ENCODE peak calls at places on chromosomes 13 and 19, in five cellular contexts. M is effector memory CD4-positive, alpha-beta T cell; W is sigmoid colon; F is ascending aorta; L is mesendoderm. S is an unnamed sample.

GRCh38 chr19:45462174-45462573 is 5.6 kb upstream of the FOSB start:
- DNase-seq in W (no peak), F (no peak), M (no peak), L (no peak), S (no peak)

GRCh38 chr19:47539747-47540311 is 25.0 kb upstream of the NAPA start:
- DNase-seq in M (peak; percentile 22), F (no peak), W (no peak), L (no peak), S (peak; percentile 19)

GRCh38 chr19:39342647-39343305 is 555 bp downstream of the SAMD4B start:
- DNase-seq in M (no peak), L (peak; percentile 48), W (peak; percentile 73), F (peak; percentile 67), S (peak; percentile 26)

GRCh38 chr19:43105496-43105895 is 23.0 kb upstream of the PSG2 start:
- DNase-seq in W (no peak), L (no peak), F (no peak), M (no peak), S (no peak)

GRCh38 chr13:51825681-51826254 is 19.2 kb downstream of the TMEM272 start:
- DNase-seq in F (no peak), L (no peak), M (no peak), W (no peak), S (no peak)

GRCh38 chr19:38319421-38320258 is at the start of gene KCNK6:
- DNase-seq in L (peak; percentile 34), W (no peak), M (peak; percentile 25), F (no peak), S (peak; percentile 18)

GRCh38 chr13:90622547-90622946 is 724.9 kb upstream of the MIR17HG start:
- DNase-seq in F (no peak), M (no peak), L (no peak), W (no peak), S (no peak)

GRCh38 chr19:19997656-19998268 is 41.5 kb downstream of the ZNF682 start:
- DNase-seq in M (no peak), L (peak; percentile 62), F (no peak), W (no peak), S (peak; percentile 2)

GRCh38 chr13:20127263-20127562 is 33.6 kb downstream of the GJA3 start:
- DNase-seq in F (no peak), M (no peak), L (peak; percentile 49), W (no peak), S (no peak)

GRCh38 chr13:106277483-106278154 is 257.8 kb downstream of the EFNB2 start:
- DNase-seq in W (no peak), L (peak; percentile 7), F (no peak), M (no peak), S (no peak)

GRCh38 chr13:29567411-29567810 is 28.1 kb downstream of the SLC7A1 start:
- DNase-seq in L (no peak), F (no peak), W (no peak), M (no peak), S (no peak)

GRCh38 chr19:45171211-45171623 is 6.8 kb downstream of the TRAPPC6A start:
- DNase-seq in M (peak; percentile 42), F (no peak), L (no peak), W (no peak), S (no peak)

GRCh38 chr19:33668968-33669367 is 47.2 kb downstream of the CHST8 start:
- DNase-seq in M (no peak), L (no peak), F (peak; percentile 33), W (no peak), S (no peak)

GRCh38 chr13:109156181-109156935 is 526.9 kb downstream of the MYO16 start:
- DNase-seq in M (no peak), W (no peak), L (peak; percentile 55), F (peak; percentile 81), S (no peak)

GRCh38 chr19:38724380-38724854 is 19.9 kb downstream of the CAPN12 start:
- DNase-seq in M (no peak), L (no peak), W (no peak), F (no peak), S (no peak)

GRCh38 chr13:95603887-95604533 is 40.5 kb downstream of the DZIP1 start:
- DNase-seq in W (no peak), M (no peak), L (no peak), F (no peak), S (no peak)

GRCh38 chr13:73767191-73767741 is 366.9 kb downstream of the KLF12 start:
- DNase-seq in W (no peak), M (no peak), L (peak; percentile 66), F (no peak), S (no peak)

GRCh38 chr13:44312898-44313551 is 60.6 kb upstream of the SERP2 start:
- DNase-seq in L (no peak), M (no peak), F (peak; percentile 52), W (no peak), S (no peak)

GRCh38 chr19:36686365-36687213 is 823 bp upstream of the ZNF567 start:
- DNase-seq in L (peak; percentile 10), M (no peak), F (no peak), W (no peak), S (no peak)

GRCh38 chr13:51282322-51282721 is 57.2 kb upstream of the SERPINE3 start:
- DNase-seq in W (peak; percentile 46), M (no peak), F (peak; percentile 16), L (no peak), S (no peak)

GRCh38 chr13:64369121-64369520 is 2861.0 kb downstream of the PCDH9 start:
- DNase-seq in F (no peak), M (no peak), L (no peak), W (no peak), S (no peak)

GRCh38 chr19:3366761-3367571 is 583 bp downstream of the NFIC start:
- DNase-seq in W (peak; percentile 86), M (no peak), L (peak; percentile 37), F (no peak), S (no peak)
- H3K27me3 ChIP-seq in W (no peaks in the 10 kb centered on the region), M (no peaks in the 10 kb centered on the region), L (peaks cover 83% of the 10 kb centered on the region), F (no peaks in the 10 kb centered on the region), S (no peaks in the 10 kb centered on the region)

DNA sequence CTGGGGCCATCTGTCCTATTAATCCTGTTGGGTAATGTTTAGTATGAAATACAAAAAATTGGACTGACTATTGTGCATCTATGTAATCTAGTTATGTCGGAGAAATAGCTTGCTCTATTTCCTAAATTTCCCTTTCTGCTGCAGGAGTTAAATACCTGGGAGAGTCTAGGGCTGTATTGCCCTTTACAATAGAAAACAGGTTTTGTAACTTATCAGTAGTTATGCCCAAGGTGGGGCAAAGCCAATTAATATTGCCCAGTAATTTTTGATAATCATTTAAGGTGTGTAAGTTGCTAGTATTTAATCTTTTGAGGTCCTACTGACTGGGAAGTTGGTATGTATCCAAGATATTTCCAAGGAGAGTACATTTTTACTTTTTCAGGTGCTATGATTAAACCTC is 838.1 kb downstream of the DACH1 start:
- DNase-seq in W (no peak), F (no peak), M (no peak), L (no peak), S (no peak)
- H3K27me3 ChIP-seq in W (no peaks in the 10 kb centered on the region), F (no peaks in the 10 kb centered on the region), M (no peaks in the 10 kb centered on the region), L (no peaks in the 10 kb centered on the region), S (no peaks in the 10 kb centered on the region)

GRCh38 chr13:84303035-84303434 is 420.8 kb upstream of the SLITRK1 start:
- DNase-seq in F (no peak), M (no peak), W (no peak), L (no peak), S (no peak)

GRCh38 chr13:84296386-84296785 is 414.1 kb upstream of the SLITRK1 start:
- DNase-seq in L (peak; percentile 96), W (no peak), M (no peak), F (no peak), S (no peak)

DNA sequence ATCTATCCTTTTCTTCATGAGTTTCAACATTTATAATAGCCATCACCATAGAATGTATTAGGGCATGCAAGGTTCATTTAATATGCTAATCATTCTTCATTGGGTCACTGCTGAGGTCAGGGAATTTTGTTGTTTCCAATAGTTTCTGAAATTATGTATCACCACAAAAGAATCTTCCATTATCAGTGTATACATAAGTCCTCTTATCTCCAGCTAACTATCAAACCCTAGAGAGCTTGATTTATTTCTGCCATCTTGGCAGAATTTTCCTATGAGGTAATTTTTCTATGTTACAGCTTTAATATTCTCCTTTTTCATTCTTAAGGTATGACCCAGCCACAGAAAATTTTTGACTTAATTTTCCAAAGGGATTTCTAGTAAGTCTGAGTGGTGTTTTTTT is 415.0 kb upstream of the SLITRK1 start:
- DNase-seq in L (peak; percentile 1), F (no peak), M (no peak), W (no peak), S (no peak)
- H3K27me3 ChIP-seq in L (no peaks in the 10 kb centered on the region), F (no peaks in the 10 kb centered on the region), M (no peaks in the 10 kb centered on the region), W (no peaks in the 10 kb centered on the region), S (no peaks in the 10 kb centered on the region)

GRCh38 chr19:5695649-5696195 is 5.6 kb downstream of the RPL36 start:
- DNase-seq in L (no peak), W (peak; percentile 61), F (no peak), M (no peak), S (no peak)

GRCh38 chr19:5697022-5697889 is 7.2 kb downstream of the RPL36 start:
- DNase-seq in W (peak; percentile 66), M (no peak), F (no peak), L (no peak), S (no peak)

GRCh38 chr19:5696196-5697021 is 6.3 kb downstream of the RPL36 start:
- DNase-seq in L (no peak), M (no peak), F (no peak), W (peak; percentile 65), S (no peak)

GRCh38 chr19:5698635-5699422 is 8.7 kb downstream of the RPL36 start:
- DNase-seq in M (no peak), L (no peak), F (no peak), W (peak; percentile 62), S (no peak)

GRCh38 chr19:5697890-5698634 is 8.0 kb downstream of the RPL36 start:
- DNase-seq in L (no peak), F (no peak), W (no peak), M (no peak), S (no peak)
- H3K27me3 ChIP-seq in L (no peaks in the 10 kb centered on the region), F (no peaks in the 10 kb centered on the region), W (no peaks in the 10 kb centered on the region), M (no peaks in the 10 kb centered on the region), S (no peaks in the 10 kb centered on the region)

GRCh38 chr19:50778906-50779430 is 8.7 kb downstream of the GPR32 start:
- DNase-seq in M (no peak), W (no peak), F (no peak), L (no peak), S (no peak)

GRCh38 chr19:50777261-50777660 is 7.0 kb downstream of the GPR32 start:
- DNase-seq in F (no peak), M (no peak), W (no peak), L (no peak), S (no peak)

GRCh38 chr19:50779504-50780457 is 9.5 kb downstream of the GPR32 start:
- DNase-seq in W (no peak), M (no peak), F (no peak), L (peak; percentile 59), S (no peak)

GRCh38 chr19:50776131-50776530 is 5.9 kb downstream of the GPR32 start:
- DNase-seq in F (no peak), W (no peak), M (no peak), L (no peak), S (no peak)

DNA sequence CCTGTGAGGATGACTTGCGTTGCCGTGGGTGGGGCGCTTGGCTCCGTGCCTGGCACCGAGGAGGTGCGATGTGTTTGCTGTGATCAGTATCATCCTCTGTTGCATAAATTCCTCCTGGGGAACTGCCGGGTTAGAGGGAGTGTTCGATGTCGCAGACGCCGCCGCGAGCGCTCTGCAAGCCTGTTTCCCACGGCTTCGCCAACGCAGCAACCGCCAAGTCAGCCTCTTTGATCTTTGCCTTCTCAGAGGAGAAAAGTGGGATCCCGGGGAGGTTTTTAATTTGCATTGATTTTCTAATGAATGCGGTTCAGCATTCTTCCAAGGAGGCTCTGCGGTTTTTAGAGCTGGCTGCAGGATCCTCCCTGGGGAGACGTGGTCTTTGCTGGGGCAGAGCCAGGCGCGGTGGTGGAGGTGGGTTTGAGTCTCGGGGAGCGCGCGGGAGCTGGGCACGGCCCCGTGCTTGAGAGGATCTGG is 7.6 kb downstream of the GPR32 start:
- DNase-seq in F (no peak), L (peak; percentile 81), M (no peak), W (no peak), S (no peak)
- H3K27me3 ChIP-seq in F (peaks cover 7% of the 10 kb centered on the region), L (peaks cover 5% of the 10 kb centered on the region), M (peaks cover 23% of the 10 kb centered on the region), W (peaks cover 70% of the 10 kb centered on the region), S (peaks cover 15% of the 10 kb centered on the region)